ENCODE peak calls at places on chromosomes 16 and 17, in five cellular contexts. One of them, this sample, is unnamed.

GRCh38 chr16:67886387-67886786 is 1.7 kb downstream of the NRN1L start:
- DNase-seq in GM06990: no peak
- DNase-seq in PC-3: no peak
- DNase-seq in GM23338: peak; percentile 51
- DNase-seq in uterus: no peak
- DNase-seq in this sample: no peak

GRCh38 chr17:57607553-57608120 is 137.5 kb downstream of the CCDC182 start:
- DNase-seq in GM06990: no peak
- DNase-seq in PC-3: peak; percentile 83
- DNase-seq in GM23338: no peak
- DNase-seq in uterus: no peak
- DNase-seq in this sample: no peak

GRCh38 chr17:78369791-78370381 is 8.6 kb upstream of the PGS1 start:
- DNase-seq in GM06990: no peak
- DNase-seq in PC-3: no peak
- DNase-seq in GM23338: peak; percentile 69
- DNase-seq in uterus: no peak
- DNase-seq in this sample: no peak

GRCh38 chr17:50550661-50551432 is 3.9 kb downstream of the SPATA20 start:
- DNase-seq in GM06990: no peak
- DNase-seq in PC-3: peak; percentile 70
- DNase-seq in GM23338: peak; percentile 95
- DNase-seq in uterus: peak; percentile 87
- DNase-seq in this sample: peak; percentile 83

GRCh38 chr16:24116371-24116770 is 139.8 kb upstream of the CACNG3 start:
- DNase-seq in GM06990: no peak
- DNase-seq in PC-3: no peak
- DNase-seq in GM23338: no peak
- DNase-seq in uterus: no peak
- DNase-seq in this sample: no peak

GRCh38 chr17:50565559-50566350 is 5.2 kb downstream of the CACNA1G start:
- DNase-seq in GM06990: no peak
- DNase-seq in PC-3: no peak
- DNase-seq in GM23338: peak; percentile 80
- DNase-seq in uterus: no peak
- DNase-seq in this sample: no peak

GRCh38 chr16:49630783-49631182 is 225.1 kb downstream of the ZNF423 start:
- DNase-seq in GM06990: no peak
- DNase-seq in PC-3: no peak
- DNase-seq in GM23338: no peak
- DNase-seq in uterus: no peak
- DNase-seq in this sample: no peak

GRCh38 chr17:48113201-48113676 is 5.7 kb downstream of the SNX11 start:
- DNase-seq in GM06990: peak; percentile 57
- DNase-seq in PC-3: no peak
- DNase-seq in GM23338: no peak
- DNase-seq in uterus: no peak
- DNase-seq in this sample: no peak

GRCh38 chr17:83012873-83013778 is 66.3 kb upstream of the METRNL start:
- DNase-seq in GM06990: no peak
- DNase-seq in PC-3: no peak
- DNase-seq in GM23338: no peak
- DNase-seq in uterus: no peak
- DNase-seq in this sample: no peak

GRCh38 chr16:23207485-23207884 is 24.9 kb downstream of the SCNN1G start:
- DNase-seq in GM06990: no peak
- DNase-seq in PC-3: no peak
- DNase-seq in GM23338: no peak
- DNase-seq in uterus: no peak
- DNase-seq in this sample: no peak

DNA sequence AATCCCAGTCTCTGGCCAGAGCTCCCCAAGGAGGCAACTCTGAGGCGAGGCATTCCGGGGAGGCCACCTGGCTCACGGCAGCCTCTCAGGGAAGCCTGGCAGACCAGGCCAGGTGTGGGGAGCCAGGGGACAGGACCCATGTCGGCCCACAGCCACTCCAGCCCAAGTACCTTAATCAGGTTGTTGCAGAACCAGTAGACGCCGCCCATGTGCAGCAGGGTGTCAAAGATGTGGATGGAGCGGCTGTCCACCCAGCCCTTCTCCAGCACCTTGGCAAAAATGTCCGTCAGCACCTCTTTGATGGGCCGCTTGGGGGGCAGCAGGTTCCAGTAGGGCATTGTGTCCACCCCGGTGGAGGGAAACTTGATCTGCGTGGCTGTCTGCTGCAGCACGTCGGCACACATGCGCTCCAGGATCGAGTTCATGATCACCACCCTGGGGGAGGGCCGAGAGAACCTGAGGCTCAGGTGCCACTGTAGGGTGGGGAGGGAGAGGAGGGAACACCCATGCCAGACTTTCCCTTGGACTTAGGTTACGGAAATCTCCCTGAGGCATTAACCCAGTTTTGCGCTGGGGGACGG is 7.8 kb downstream of the CSF3 start:
- DNase-seq in GM06990: no peak
- DNase-seq in PC-3: peak; percentile 75
- DNase-seq in GM23338: no peak
- DNase-seq in uterus: no peak
- DNase-seq in this sample: no peak
- TF ChIP-seq CTCF in GM06990: no peak
- TF ChIP-seq CTCF in PC-3: no peak
- TF ChIP-seq CTCF in GM23338: no peak
- TF ChIP-seq CTCF in uterus: no peak
- TF ChIP-seq CTCF in this sample: no peak

DNA sequence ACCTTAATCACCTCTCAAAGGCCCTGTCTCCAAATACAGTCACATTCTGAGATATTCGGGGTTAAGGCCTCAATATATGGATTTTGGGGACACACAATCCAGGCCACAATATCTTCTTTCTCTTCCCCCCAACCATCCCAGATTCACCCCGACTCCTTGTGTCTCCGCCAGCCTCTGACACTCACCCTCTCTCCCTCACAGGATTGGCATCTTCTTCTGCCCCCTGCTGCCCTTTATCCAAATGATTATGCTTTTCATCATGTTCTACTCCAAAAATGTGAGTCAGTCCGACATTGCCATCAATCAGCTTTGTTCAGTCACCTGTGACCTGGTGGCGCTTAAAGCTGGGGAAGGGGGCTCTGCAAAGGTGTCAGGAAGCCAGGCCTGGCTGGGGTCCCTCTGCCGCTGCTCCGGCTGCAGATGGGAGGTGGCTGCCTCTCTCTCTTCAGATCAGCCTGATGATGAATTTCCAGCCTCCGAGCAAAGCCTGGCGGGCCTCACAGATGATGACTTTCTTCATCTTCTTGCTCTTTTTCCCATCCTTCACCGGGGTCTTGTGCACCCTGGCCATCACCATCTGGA is 35.1 kb downstream of the GDE1 start:
- DNase-seq in GM06990: no peak
- DNase-seq in PC-3: no peak
- DNase-seq in GM23338: no peak
- DNase-seq in uterus: no peak
- DNase-seq in this sample: no peak
- TF ChIP-seq CTCF in GM06990: peak; percentile 3
- TF ChIP-seq CTCF in PC-3: peak; percentile 33
- TF ChIP-seq CTCF in GM23338: no peak
- TF ChIP-seq CTCF in uterus: no peak
- TF ChIP-seq CTCF in this sample: no peak

DNA sequence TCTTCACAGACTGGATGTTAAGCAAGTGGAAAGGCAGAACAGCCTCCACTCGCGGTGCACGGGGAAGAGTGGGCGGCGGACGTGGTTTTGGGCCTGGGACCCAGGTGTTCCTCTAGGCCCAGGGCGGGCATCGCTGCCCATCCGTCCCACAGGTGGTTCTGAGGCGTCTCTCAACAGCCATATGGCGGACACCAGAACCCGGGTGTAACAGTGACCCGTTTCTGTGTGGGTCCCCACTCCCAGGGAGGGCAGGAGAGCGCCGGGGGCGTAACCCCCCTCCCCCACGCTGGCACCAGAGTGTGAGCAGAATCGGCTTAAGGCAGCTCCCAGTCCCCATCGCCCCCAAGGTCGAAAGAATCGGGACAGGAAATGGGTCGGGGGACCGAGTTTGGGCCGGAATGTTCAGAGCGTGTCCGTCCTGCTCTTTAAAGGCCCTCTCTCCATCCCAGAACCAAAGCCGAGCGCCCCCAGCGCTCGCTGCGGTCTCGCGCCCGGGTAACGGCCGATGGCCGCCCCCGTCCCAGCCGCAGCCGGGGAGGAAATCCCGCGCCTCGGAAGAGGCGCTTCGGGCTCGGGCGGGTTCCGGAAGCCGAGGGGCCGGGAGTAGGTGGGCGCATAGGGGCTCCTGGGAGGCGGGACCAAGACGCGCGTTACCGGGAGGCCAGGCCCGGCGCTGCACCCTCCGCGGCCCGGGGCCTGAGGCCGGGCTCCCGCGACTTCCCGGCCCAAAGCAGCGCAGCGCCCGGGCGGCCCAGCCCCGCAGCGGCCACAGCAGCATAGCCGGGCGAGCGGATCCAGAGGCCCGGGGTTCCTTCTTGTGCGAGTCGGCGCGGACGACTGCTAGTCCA is at the start of gene TK2:
- DNase-seq in GM06990: peak; percentile 73
- DNase-seq in PC-3: peak; percentile 30
- DNase-seq in GM23338: peak; percentile 84
- DNase-seq in uterus: peak; percentile 61
- DNase-seq in this sample: peak; percentile 72
- TF ChIP-seq CTCF in GM06990: peak; percentile 40
- TF ChIP-seq CTCF in PC-3: peak; percentile 26
- TF ChIP-seq CTCF in GM23338: no peak
- TF ChIP-seq CTCF in uterus: peak; percentile 40
- TF ChIP-seq CTCF in this sample: no peak

GRCh38 chr16:89357460-89357859 is 132.9 kb downstream of the ANKRD11 start:
- DNase-seq in GM06990: no peak
- DNase-seq in PC-3: no peak
- DNase-seq in GM23338: peak; percentile 55
- DNase-seq in uterus: no peak
- DNase-seq in this sample: no peak

GRCh38 chr16:89359296-89360147 is 130.8 kb downstream of the ANKRD11 start:
- DNase-seq in GM06990: no peak
- DNase-seq in PC-3: no peak
- DNase-seq in GM23338: no peak
- DNase-seq in uterus: no peak
- DNase-seq in this sample: no peak

GRCh38 chr16:89357055-89357454 is 133.3 kb downstream of the ANKRD11 start:
- DNase-seq in GM06990: no peak
- DNase-seq in PC-3: peak; percentile 17
- DNase-seq in GM23338: peak; percentile 65
- DNase-seq in uterus: no peak
- DNase-seq in this sample: no peak

GRCh38 chr16:89360760-89361435 is 129.5 kb downstream of the ANKRD11 start:
- DNase-seq in GM06990: peak; percentile 79
- DNase-seq in PC-3: no peak
- DNase-seq in GM23338: no peak
- DNase-seq in uterus: no peak
- DNase-seq in this sample: no peak

GRCh38 chr16:89358030-89359005 is 132.0 kb downstream of the ANKRD11 start:
- DNase-seq in GM06990: no peak
- DNase-seq in PC-3: no peak
- DNase-seq in GM23338: no peak
- DNase-seq in uterus: no peak
- DNase-seq in this sample: no peak
- TF ChIP-seq CTCF in GM06990: no peak
- TF ChIP-seq CTCF in PC-3: no peak
- TF ChIP-seq CTCF in GM23338: no peak
- TF ChIP-seq CTCF in uterus: no peak
- TF ChIP-seq CTCF in this sample: no peak

GRCh38 chr17:42052478-42052877 is 2.1 kb upstream of the C17orf113 start:
- DNase-seq in GM06990: no peak
- DNase-seq in PC-3: no peak
- DNase-seq in GM23338: no peak
- DNase-seq in uterus: no peak
- DNase-seq in this sample: no peak

GRCh38 chr17:42049834-42050359 is 504 bp downstream of the C17orf113 start:
- DNase-seq in GM06990: no peak
- DNase-seq in PC-3: no peak
- DNase-seq in GM23338: no peak
- DNase-seq in uterus: no peak
- DNase-seq in this sample: no peak

GRCh38 chr17:42051645-42052044 is 1.2 kb upstream of the C17orf113 start:
- DNase-seq in GM06990: no peak
- DNase-seq in PC-3: no peak
- DNase-seq in GM23338: no peak
- DNase-seq in uterus: no peak
- DNase-seq in this sample: no peak

GRCh38 chr17:42051013-42051400 is 606 bp upstream of the C17orf113 start:
- DNase-seq in GM06990: no peak
- DNase-seq in PC-3: no peak
- DNase-seq in GM23338: no peak
- DNase-seq in uterus: no peak
- DNase-seq in this sample: no peak

DNA sequence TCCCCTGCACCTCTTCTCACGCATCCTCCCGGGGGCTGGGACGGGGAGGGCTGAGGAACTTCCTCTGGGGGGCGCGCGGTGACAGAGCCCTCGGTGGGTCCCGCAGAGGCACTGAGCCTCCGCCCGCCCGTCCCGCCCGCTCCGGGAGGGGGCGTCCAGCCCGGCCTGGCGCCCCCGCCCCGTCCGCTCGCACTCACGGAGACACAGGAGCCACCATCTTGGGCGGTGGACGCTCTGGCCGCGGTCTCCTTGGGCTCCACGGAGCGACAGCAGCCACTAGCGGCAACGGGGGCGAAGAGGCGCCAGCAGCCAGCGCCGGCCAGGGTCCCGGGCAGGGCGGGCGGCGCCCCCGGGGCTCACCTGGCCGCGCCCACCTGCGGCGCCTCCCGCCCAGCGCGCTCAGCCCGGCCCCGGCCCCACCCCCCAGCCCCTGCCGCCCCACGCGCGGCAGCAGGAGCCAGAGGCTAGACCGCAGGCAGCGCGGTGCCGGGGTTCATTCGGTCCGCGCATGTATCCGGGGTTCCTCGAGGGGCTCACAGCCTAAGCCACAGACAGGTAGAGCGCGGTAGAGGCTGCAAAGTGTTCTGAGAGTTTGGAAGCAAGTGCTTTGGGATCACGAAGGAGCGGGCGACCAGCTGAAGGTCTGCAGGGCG is at the start of gene C17orf113:
- DNase-seq in GM06990: peak; percentile 42
- DNase-seq in PC-3: peak; percentile 24
- DNase-seq in GM23338: peak; percentile 81
- DNase-seq in uterus: peak; percentile 34
- DNase-seq in this sample: peak; percentile 76
- TF ChIP-seq CTCF in GM06990: peak; percentile 38
- TF ChIP-seq CTCF in PC-3: peak; percentile 19
- TF ChIP-seq CTCF in GM23338: peak; percentile 22
- TF ChIP-seq CTCF in uterus: peak; percentile 58
- TF ChIP-seq CTCF in this sample: peak; percentile 24

This sample was measured in nephron progenitor cell.